ENCODE peak calls at places on chromosomes 12 and 14, in seven cellular contexts. One of them, this sample, is unnamed.

GRCh38 chr12:112418596-112419268 is at the start of gene PTPN11:
- DNase-seq in AG09309: no peak
- DNase-seq in stimulated activated CD4-positive, alpha-beta T cell treated with anti-CD3 and anti-CD28 coated beads, TNF-alpha, amount 100 ng/mL, for 24 hours: peak
- DNase-seq in NCI-H2081: peak
- DNase-seq in AML-193: peak
- DNase-seq in neural progenitor cell: peak
- DNase-seq in pancreas: peak
- DNase-seq in this sample: no peak

GRCh38 chr14:88232783-88233182 is 90.3 kb downstream of the KCNK10 start:
- DNase-seq in stimulated activated CD4-positive, alpha-beta T cell treated with anti-CD3 and anti-CD28 coated beads, TNF-alpha, amount 100 ng/mL, for 24 hours: no peak
- DNase-seq in pancreas: no peak
- DNase-seq in NCI-H2081: no peak
- DNase-seq in AML-193: no peak
- DNase-seq in AG09309: no peak
- DNase-seq in neural progenitor cell: peak
- DNase-seq in this sample: no peak

GRCh38 chr12:50676761-50677160 is 87.1 kb upstream of the ATF1 start:
- DNase-seq in AG09309: no peak
- DNase-seq in stimulated activated CD4-positive, alpha-beta T cell treated with anti-CD3 and anti-CD28 coated beads, TNF-alpha, amount 100 ng/mL, for 24 hours: no peak
- DNase-seq in pancreas: no peak
- DNase-seq in neural progenitor cell: no peak
- DNase-seq in NCI-H2081: no peak
- DNase-seq in AML-193: no peak
- DNase-seq in this sample: no peak

GRCh38 chr14:63848890-63849289 is 3.9 kb upstream of the SYNE2 start:
- DNase-seq in pancreas: no peak
- DNase-seq in AG09309: no peak
- DNase-seq in stimulated activated CD4-positive, alpha-beta T cell treated with anti-CD3 and anti-CD28 coated beads, TNF-alpha, amount 100 ng/mL, for 24 hours: no peak
- DNase-seq in NCI-H2081: no peak
- DNase-seq in neural progenitor cell: no peak
- DNase-seq in AML-193: no peak
- DNase-seq in this sample: no peak

GRCh38 chr14:39109893-39110715 is 4.0 kb upstream of the GEMIN2 start:
- DNase-seq in pancreas: no peak
- DNase-seq in AG09309: no peak
- DNase-seq in NCI-H2081: no peak
- DNase-seq in AML-193: no peak
- DNase-seq in stimulated activated CD4-positive, alpha-beta T cell treated with anti-CD3 and anti-CD28 coated beads, TNF-alpha, amount 100 ng/mL, for 24 hours: no peak
- DNase-seq in neural progenitor cell: no peak
- DNase-seq in this sample: no peak

GRCh38 chr14:100547633-100548294 is 39.5 kb downstream of the BEGAIN start:
- DNase-seq in stimulated activated CD4-positive, alpha-beta T cell treated with anti-CD3 and anti-CD28 coated beads, TNF-alpha, amount 100 ng/mL, for 24 hours: no peak
- DNase-seq in NCI-H2081: peak
- DNase-seq in neural progenitor cell: no peak
- DNase-seq in AG09309: no peak
- DNase-seq in AML-193: peak
- DNase-seq in pancreas: no peak
- DNase-seq in this sample: no peak

GRCh38 chr14:75226755-75227544 is 50.5 kb upstream of the TMED10 start:
- DNase-seq in neural progenitor cell: no peak
- DNase-seq in AG09309: no peak
- DNase-seq in stimulated activated CD4-positive, alpha-beta T cell treated with anti-CD3 and anti-CD28 coated beads, TNF-alpha, amount 100 ng/mL, for 24 hours: no peak
- DNase-seq in pancreas: no peak
- DNase-seq in NCI-H2081: no peak
- DNase-seq in AML-193: no peak
- DNase-seq in this sample: no peak

GRCh38 chr14:56579345-56580316 is at the start of gene TMEM260:
- DNase-seq in pancreas: peak
- DNase-seq in AML-193: peak
- DNase-seq in NCI-H2081: peak
- DNase-seq in stimulated activated CD4-positive, alpha-beta T cell treated with anti-CD3 and anti-CD28 coated beads, TNF-alpha, amount 100 ng/mL, for 24 hours: peak
- DNase-seq in AG09309: peak
- DNase-seq in neural progenitor cell: peak
- DNase-seq in this sample: peak

GRCh38 chr12:774051-774614 is 21.8 kb downstream of the WNK1 start:
- DNase-seq in neural progenitor cell: peak
- DNase-seq in NCI-H2081: no peak
- DNase-seq in AG09309: no peak
- DNase-seq in pancreas: no peak
- DNase-seq in AML-193: no peak
- DNase-seq in stimulated activated CD4-positive, alpha-beta T cell treated with anti-CD3 and anti-CD28 coated beads, TNF-alpha, amount 100 ng/mL, for 24 hours: no peak
- DNase-seq in this sample: no peak

GRCh38 chr12:76284816-76285750 is 63.1 kb downstream of the BBS10 start:
- DNase-seq in neural progenitor cell: no peak
- DNase-seq in AG09309: no peak
- DNase-seq in stimulated activated CD4-positive, alpha-beta T cell treated with anti-CD3 and anti-CD28 coated beads, TNF-alpha, amount 100 ng/mL, for 24 hours: no peak
- DNase-seq in NCI-H2081: no peak
- DNase-seq in pancreas: no peak
- DNase-seq in AML-193: no peak
- DNase-seq in this sample: no peak

GRCh38 chr12:39095636-39096330 is 190.4 kb upstream of the CPNE8 start:
- DNase-seq in AML-193: no peak
- DNase-seq in NCI-H2081: no peak
- DNase-seq in stimulated activated CD4-positive, alpha-beta T cell treated with anti-CD3 and anti-CD28 coated beads, TNF-alpha, amount 100 ng/mL, for 24 hours: no peak
- DNase-seq in neural progenitor cell: no peak
- DNase-seq in pancreas: no peak
- DNase-seq in AG09309: no peak
- DNase-seq in this sample: no peak

GRCh38 chr12:39369756-39370155 is 73.2 kb downstream of the KIF21A start:
- DNase-seq in stimulated activated CD4-positive, alpha-beta T cell treated with anti-CD3 and anti-CD28 coated beads, TNF-alpha, amount 100 ng/mL, for 24 hours: no peak
- DNase-seq in pancreas: no peak
- DNase-seq in neural progenitor cell: no peak
- DNase-seq in AML-193: no peak
- DNase-seq in AG09309: no peak
- DNase-seq in NCI-H2081: no peak
- DNase-seq in this sample: no peak

GRCh38 chr12:69578283-69578682 is 7.0 kb upstream of the CCT2 start:
- DNase-seq in AML-193: peak
- DNase-seq in stimulated activated CD4-positive, alpha-beta T cell treated with anti-CD3 and anti-CD28 coated beads, TNF-alpha, amount 100 ng/mL, for 24 hours: no peak
- DNase-seq in NCI-H2081: no peak
- DNase-seq in AG09309: no peak
- DNase-seq in neural progenitor cell: no peak
- DNase-seq in pancreas: no peak
- DNase-seq in this sample: no peak

GRCh38 chr12:124568431-124569374 is 1.3 kb upstream of the NCOR2 start:
- DNase-seq in neural progenitor cell: peak
- DNase-seq in pancreas: no peak
- DNase-seq in stimulated activated CD4-positive, alpha-beta T cell treated with anti-CD3 and anti-CD28 coated beads, TNF-alpha, amount 100 ng/mL, for 24 hours: no peak
- DNase-seq in AML-193: peak
- DNase-seq in NCI-H2081: no peak
- DNase-seq in AG09309: peak
- DNase-seq in this sample: no peak

GRCh38 chr12:66978802-66979201 is 290.4 kb upstream of the CAND1 start:
- DNase-seq in stimulated activated CD4-positive, alpha-beta T cell treated with anti-CD3 and anti-CD28 coated beads, TNF-alpha, amount 100 ng/mL, for 24 hours: no peak
- DNase-seq in AML-193: no peak
- DNase-seq in pancreas: no peak
- DNase-seq in NCI-H2081: no peak
- DNase-seq in neural progenitor cell: no peak
- DNase-seq in AG09309: no peak
- DNase-seq in this sample: no peak

GRCh38 chr12:6936642-6937480 is 6.8 kb upstream of the RNU7-1 start:
- DNase-seq in neural progenitor cell: no peak
- DNase-seq in stimulated activated CD4-positive, alpha-beta T cell treated with anti-CD3 and anti-CD28 coated beads, TNF-alpha, amount 100 ng/mL, for 24 hours: no peak
- DNase-seq in AG09309: no peak
- DNase-seq in pancreas: peak
- DNase-seq in AML-193: no peak
- DNase-seq in NCI-H2081: peak
- DNase-seq in this sample: no peak

GRCh38 chr14:68018598-68018997 is 199.0 kb downstream of the RAD51B start:
- DNase-seq in pancreas: no peak
- DNase-seq in neural progenitor cell: no peak
- DNase-seq in stimulated activated CD4-positive, alpha-beta T cell treated with anti-CD3 and anti-CD28 coated beads, TNF-alpha, amount 100 ng/mL, for 24 hours: no peak
- DNase-seq in NCI-H2081: no peak
- DNase-seq in AG09309: no peak
- DNase-seq in AML-193: no peak
- DNase-seq in this sample: no peak

GRCh38 chr12:131844656-131845055 is 16.5 kb downstream of the MMP17 start:
- DNase-seq in AML-193: no peak
- DNase-seq in neural progenitor cell: no peak
- DNase-seq in stimulated activated CD4-positive, alpha-beta T cell treated with anti-CD3 and anti-CD28 coated beads, TNF-alpha, amount 100 ng/mL, for 24 hours: no peak
- DNase-seq in pancreas: no peak
- DNase-seq in NCI-H2081: no peak
- DNase-seq in AG09309: no peak
- DNase-seq in this sample: no peak

GRCh38 chr12:55820679-55821078 is 2.8 kb downstream of the ORMDL2 start:
- DNase-seq in neural progenitor cell: no peak
- DNase-seq in NCI-H2081: no peak
- DNase-seq in stimulated activated CD4-positive, alpha-beta T cell treated with anti-CD3 and anti-CD28 coated beads, TNF-alpha, amount 100 ng/mL, for 24 hours: no peak
- DNase-seq in pancreas: no peak
- DNase-seq in AML-193: peak
- DNase-seq in AG09309: no peak
- DNase-seq in this sample: no peak

GRCh38 chr12:80627773-80628172 is 79.7 kb upstream of the MYF6 start:
- DNase-seq in pancreas: no peak
- DNase-seq in neural progenitor cell: no peak
- DNase-seq in AG09309: peak
- DNase-seq in AML-193: no peak
- DNase-seq in NCI-H2081: no peak
- DNase-seq in stimulated activated CD4-positive, alpha-beta T cell treated with anti-CD3 and anti-CD28 coated beads, TNF-alpha, amount 100 ng/mL, for 24 hours: no peak
- DNase-seq in this sample: no peak

GRCh38 chr14:89765346-89765745 is 189.2 kb downstream of the EFCAB11 start:
- DNase-seq in NCI-H2081: no peak
- DNase-seq in stimulated activated CD4-positive, alpha-beta T cell treated with anti-CD3 and anti-CD28 coated beads, TNF-alpha, amount 100 ng/mL, for 24 hours: no peak
- DNase-seq in pancreas: no peak
- DNase-seq in AG09309: no peak
- DNase-seq in AML-193: no peak
- DNase-seq in neural progenitor cell: no peak
- DNase-seq in this sample: no peak

GRCh38 chr12:1500095-1500801 is 94.1 kb downstream of the FBXL14 start:
- DNase-seq in AG09309: no peak
- DNase-seq in NCI-H2081: no peak
- DNase-seq in stimulated activated CD4-positive, alpha-beta T cell treated with anti-CD3 and anti-CD28 coated beads, TNF-alpha, amount 100 ng/mL, for 24 hours: no peak
- DNase-seq in pancreas: no peak
- DNase-seq in AML-193: no peak
- DNase-seq in neural progenitor cell: no peak
- DNase-seq in this sample: no peak

GRCh38 chr12:94618995-94619695 is 31.2 kb downstream of the TMCC3 start:
- DNase-seq in NCI-H2081: no peak
- DNase-seq in AML-193: no peak
- DNase-seq in neural progenitor cell: no peak
- DNase-seq in pancreas: no peak
- DNase-seq in stimulated activated CD4-positive, alpha-beta T cell treated with anti-CD3 and anti-CD28 coated beads, TNF-alpha, amount 100 ng/mL, for 24 hours: peak
- DNase-seq in AG09309: peak
- DNase-seq in this sample: no peak

GRCh38 chr14:58987601-58988000 is 200.9 kb upstream of the DAAM1 start:
- DNase-seq in NCI-H2081: no peak
- DNase-seq in pancreas: no peak
- DNase-seq in neural progenitor cell: no peak
- DNase-seq in stimulated activated CD4-positive, alpha-beta T cell treated with anti-CD3 and anti-CD28 coated beads, TNF-alpha, amount 100 ng/mL, for 24 hours: no peak
- DNase-seq in AML-193: no peak
- DNase-seq in AG09309: no peak
- DNase-seq in this sample: no peak

GRCh38 chr14:69792887-69793421 is 4.1 kb downstream of the SLC10A1 start:
- DNase-seq in AG09309: no peak
- DNase-seq in stimulated activated CD4-positive, alpha-beta T cell treated with anti-CD3 and anti-CD28 coated beads, TNF-alpha, amount 100 ng/mL, for 24 hours: no peak
- DNase-seq in AML-193: no peak
- DNase-seq in pancreas: no peak
- DNase-seq in neural progenitor cell: no peak
- DNase-seq in NCI-H2081: no peak
- DNase-seq in this sample: no peak

GRCh38 chr14:91961297-91962220 is 14.1 kb upstream of the FBLN5 start:
- DNase-seq in AML-193: no peak
- DNase-seq in NCI-H2081: no peak
- DNase-seq in AG09309: no peak
- DNase-seq in pancreas: no peak
- DNase-seq in neural progenitor cell: no peak
- DNase-seq in stimulated activated CD4-positive, alpha-beta T cell treated with anti-CD3 and anti-CD28 coated beads, TNF-alpha, amount 100 ng/mL, for 24 hours: no peak
- DNase-seq in this sample: no peak

GRCh38 chr14:29554335-29554734 is 373.3 kb downstream of the PRKD1 start:
- DNase-seq in neural progenitor cell: no peak
- DNase-seq in AG09309: no peak
- DNase-seq in AML-193: no peak
- DNase-seq in NCI-H2081: no peak
- DNase-seq in pancreas: no peak
- DNase-seq in stimulated activated CD4-positive, alpha-beta T cell treated with anti-CD3 and anti-CD28 coated beads, TNF-alpha, amount 100 ng/mL, for 24 hours: no peak
- DNase-seq in this sample: no peak